ENCODE peak calls at places on chromosomes 13 and 19, in nine cellular contexts. One of them, this sample, is unnamed.

GRCh38 chr13:44048326-44048725 is 168.6 kb downstream of the LACC1 start:
- DNase-seq in NCI-H187: no peak
- DNase-seq in omental fat pad: no peak
- DNase-seq in GM13977: no peak
- DNase-seq in activated CD4-positive, alpha-beta T cell treated with anti-CD3 and anti-CD28 coated beads for 48 hours: no peak
- DNase-seq in NCI-H2029: no peak
- DNase-seq in Peyer's patch: no peak
- DNase-seq in mesothelial cell of epicardium: no peak
- DNase-seq in bronchial epithelial cell: no peak
- DNase-seq in this sample: no peak

GRCh38 chr19:31981545-31981944 is 363.9 kb upstream of the ZNF507 start:
- DNase-seq in mesothelial cell of epicardium: no peak
- DNase-seq in bronchial epithelial cell: no peak
- DNase-seq in GM13977: no peak
- DNase-seq in activated CD4-positive, alpha-beta T cell treated with anti-CD3 and anti-CD28 coated beads for 48 hours: no peak
- DNase-seq in NCI-H187: no peak
- DNase-seq in omental fat pad: no peak
- DNase-seq in NCI-H2029: no peak
- DNase-seq in Peyer's patch: no peak
- DNase-seq in this sample: no peak

GRCh38 chr13:113860579-113861432 is 3.1 kb downstream of the GAS6 start:
- DNase-seq in Peyer's patch: peak
- DNase-seq in NCI-H2029: no peak
- DNase-seq in NCI-H187: no peak
- DNase-seq in bronchial epithelial cell: no peak
- DNase-seq in omental fat pad: no peak
- DNase-seq in mesothelial cell of epicardium: peak
- DNase-seq in activated CD4-positive, alpha-beta T cell treated with anti-CD3 and anti-CD28 coated beads for 48 hours: no peak
- DNase-seq in GM13977: no peak
- DNase-seq in this sample: no peak

GRCh38 chr19:19451429-19452240 is 46.2 kb downstream of the GATAD2A start:
- DNase-seq in Peyer's patch: no peak
- DNase-seq in GM13977: no peak
- DNase-seq in mesothelial cell of epicardium: no peak
- DNase-seq in bronchial epithelial cell: no peak
- DNase-seq in activated CD4-positive, alpha-beta T cell treated with anti-CD3 and anti-CD28 coated beads for 48 hours: peak
- DNase-seq in omental fat pad: no peak
- DNase-seq in NCI-H2029: no peak
- DNase-seq in NCI-H187: no peak
- DNase-seq in this sample: no peak

GRCh38 chr19:38032951-38033350 is 125.9 kb downstream of the SIPA1L3 start:
- DNase-seq in GM13977: no peak
- DNase-seq in mesothelial cell of epicardium: no peak
- DNase-seq in bronchial epithelial cell: no peak
- DNase-seq in NCI-H187: no peak
- DNase-seq in Peyer's patch: no peak
- DNase-seq in omental fat pad: no peak
- DNase-seq in NCI-H2029: no peak
- DNase-seq in activated CD4-positive, alpha-beta T cell treated with anti-CD3 and anti-CD28 coated beads for 48 hours: no peak
- DNase-seq in this sample: no peak

GRCh38 chr13:90300015-90300414 is 1047.5 kb upstream of the MIR17HG start:
- DNase-seq in mesothelial cell of epicardium: no peak
- DNase-seq in NCI-H2029: no peak
- DNase-seq in omental fat pad: no peak
- DNase-seq in Peyer's patch: no peak
- DNase-seq in NCI-H187: no peak
- DNase-seq in activated CD4-positive, alpha-beta T cell treated with anti-CD3 and anti-CD28 coated beads for 48 hours: no peak
- DNase-seq in GM13977: no peak
- DNase-seq in bronchial epithelial cell: no peak
- DNase-seq in this sample: no peak

GRCh38 chr19:38812841-38813320 is at the start of gene LGALS4:
- DNase-seq in omental fat pad: no peak
- DNase-seq in Peyer's patch: peak
- DNase-seq in GM13977: peak
- DNase-seq in bronchial epithelial cell: no peak
- DNase-seq in NCI-H2029: no peak
- DNase-seq in NCI-H187: no peak
- DNase-seq in mesothelial cell of epicardium: no peak
- DNase-seq in activated CD4-positive, alpha-beta T cell treated with anti-CD3 and anti-CD28 coated beads for 48 hours: no peak
- DNase-seq in this sample: no peak

GRCh38 chr13:107124129-107124718 is 556.3 kb upstream of the ARGLU1 start:
- DNase-seq in NCI-H2029: no peak
- DNase-seq in activated CD4-positive, alpha-beta T cell treated with anti-CD3 and anti-CD28 coated beads for 48 hours: no peak
- DNase-seq in omental fat pad: no peak
- DNase-seq in GM13977: no peak
- DNase-seq in Peyer's patch: no peak
- DNase-seq in bronchial epithelial cell: peak
- DNase-seq in mesothelial cell of epicardium: no peak
- DNase-seq in NCI-H187: no peak
- DNase-seq in this sample: no peak

GRCh38 chr19:46065486-46065885 is 24.7 kb upstream of the IGFL4 start:
- DNase-seq in activated CD4-positive, alpha-beta T cell treated with anti-CD3 and anti-CD28 coated beads for 48 hours: no peak
- DNase-seq in NCI-H2029: no peak
- DNase-seq in bronchial epithelial cell: peak
- DNase-seq in Peyer's patch: no peak
- DNase-seq in GM13977: no peak
- DNase-seq in omental fat pad: no peak
- DNase-seq in mesothelial cell of epicardium: no peak
- DNase-seq in NCI-H187: no peak
- DNase-seq in this sample: no peak